ENCODE peak calls at places on chromosomes 4 and X, in six cellular contexts. One of them, this sample, is unnamed.

GRCh38 chr4:31327031-31327430 is 606.9 kb downstream of the PCDH7 start:
- DNase-seq in left colon: no peak
- DNase-seq in D341Med: no peak
- DNase-seq in NCI-H226: no peak
- DNase-seq in ELF-1: no peak
- DNase-seq in SW480: no peak
- DNase-seq in this sample: no peak

GRCh38 chr4:24519649-24520048 is 64.7 kb downstream of the DHX15 start:
- DNase-seq in D341Med: no peak
- DNase-seq in NCI-H226: peak; percentile 64
- DNase-seq in SW480: no peak
- DNase-seq in left colon: no peak
- DNase-seq in ELF-1: no peak
- DNase-seq in this sample: no peak

GRCh38 chr4:173990126-173990878 is 293.2 kb downstream of the FBXO8 start:
- DNase-seq in ELF-1: peak; percentile 28
- DNase-seq in left colon: no peak
- DNase-seq in D341Med: peak; percentile 31
- DNase-seq in SW480: peak; percentile 15
- DNase-seq in NCI-H226: no peak
- DNase-seq in this sample: no peak

GRCh38 chr4:183256756-183257385 is 63.2 kb downstream of the CLDN22 start:
- DNase-seq in D341Med: peak; percentile 81
- DNase-seq in ELF-1: peak; percentile 42
- DNase-seq in NCI-H226: peak; percentile 8
- DNase-seq in left colon: peak; percentile 41
- DNase-seq in SW480: peak; percentile 21
- DNase-seq in this sample: no peak

GRCh38 chr4:76897522-76898384 is at the start of gene SOWAHB:
- DNase-seq in D341Med: peak; percentile 63
- DNase-seq in NCI-H226: no peak
- DNase-seq in ELF-1: peak; percentile 61
- DNase-seq in left colon: peak; percentile 93
- DNase-seq in SW480: peak; percentile 79
- DNase-seq in this sample: no peak

GRCh38 chr4:109928327-109929045 is 15.8 kb downstream of the EGF start:
- DNase-seq in ELF-1: peak; percentile 39
- DNase-seq in SW480: no peak
- DNase-seq in left colon: no peak
- DNase-seq in D341Med: no peak
- DNase-seq in NCI-H226: no peak
- DNase-seq in this sample: no peak

GRCh38 chr4:114964016-114964415 is 149.4 kb downstream of the NDST4 start:
- DNase-seq in left colon: no peak
- DNase-seq in SW480: no peak
- DNase-seq in NCI-H226: no peak
- DNase-seq in ELF-1: no peak
- DNase-seq in D341Med: no peak
- DNase-seq in this sample: no peak

GRCh38 chr4:54548098-54548620 is 109.6 kb upstream of the KIT start:
- DNase-seq in left colon: no peak
- DNase-seq in NCI-H226: no peak
- DNase-seq in D341Med: no peak
- DNase-seq in ELF-1: no peak
- DNase-seq in SW480: no peak
- DNase-seq in this sample: no peak

GRCh38 chr4:70759126-70759525 is 37.4 kb downstream of the RUFY3 start:
- DNase-seq in ELF-1: no peak
- DNase-seq in SW480: no peak
- DNase-seq in left colon: no peak
- DNase-seq in D341Med: no peak
- DNase-seq in NCI-H226: no peak
- DNase-seq in this sample: no peak

GRCh38 chr4:126563389-126563788 is 1069.4 kb upstream of the INTU start:
- DNase-seq in D341Med: no peak
- DNase-seq in ELF-1: no peak
- DNase-seq in SW480: no peak
- DNase-seq in NCI-H226: no peak
- DNase-seq in left colon: no peak
- DNase-seq in this sample: no peak

GRCh38 chr4:176274441-176274840 is 5.4 kb upstream of the ASB5 start:
- DNase-seq in left colon: no peak
- DNase-seq in SW480: peak; percentile 52
- DNase-seq in ELF-1: no peak
- DNase-seq in D341Med: no peak
- DNase-seq in NCI-H226: peak; percentile 9
- DNase-seq in this sample: no peak

GRCh38 chr4:93764647-93765246 is 63.8 kb upstream of the ATOH1 start:
- DNase-seq in NCI-H226: peak; percentile 2
- DNase-seq in left colon: no peak
- DNase-seq in D341Med: peak; percentile 54
- DNase-seq in SW480: peak; percentile 25
- DNase-seq in ELF-1: no peak
- DNase-seq in this sample: peak; percentile 14

GRCh38 chr4:65580551-65580950 is 89.7 kb downstream of the EPHA5 start:
- DNase-seq in D341Med: no peak
- DNase-seq in ELF-1: no peak
- DNase-seq in left colon: no peak
- DNase-seq in NCI-H226: no peak
- DNase-seq in SW480: no peak
- DNase-seq in this sample: no peak

GRCh38 chr4:158540125-158540907 is 18.6 kb downstream of the RXFP1 start:
- DNase-seq in SW480: no peak
- DNase-seq in left colon: no peak
- DNase-seq in NCI-H226: peak; percentile 82
- DNase-seq in ELF-1: no peak
- DNase-seq in D341Med: no peak
- DNase-seq in this sample: no peak

GRCh38 chr4:52861879-52862604 is at the start of gene RASL11B:
- DNase-seq in D341Med: peak; percentile 96
- DNase-seq in NCI-H226: peak; percentile 41
- DNase-seq in left colon: peak; percentile 59
- DNase-seq in SW480: peak; percentile 61
- DNase-seq in ELF-1: peak; percentile 85
- DNase-seq in this sample: no peak

GRCh38 chr4:82744284-82744963 is 54.2 kb downstream of the SCD5 start:
- DNase-seq in left colon: no peak
- DNase-seq in SW480: peak; percentile 21
- DNase-seq in ELF-1: no peak
- DNase-seq in NCI-H226: peak; percentile 49
- DNase-seq in D341Med: no peak
- DNase-seq in this sample: no peak

GRCh38 chrX:95318882-95319281 is 1365.8 kb upstream of the DIAPH2 start:
- DNase-seq in D341Med: peak; percentile 33
- DNase-seq in left colon: no peak
- DNase-seq in SW480: no peak
- DNase-seq in ELF-1: peak; percentile 58
- DNase-seq in NCI-H226: no peak
- DNase-seq in this sample: no peak

GRCh38 chr4:117986331-117986730 is 48.0 kb upstream of the NDST3 start:
- DNase-seq in SW480: no peak
- DNase-seq in NCI-H226: no peak
- DNase-seq in D341Med: no peak
- DNase-seq in ELF-1: no peak
- DNase-seq in left colon: no peak
- DNase-seq in this sample: no peak

GRCh38 chrX:103629295-103630170 is 758 bp downstream of the TCEAL1 start:
- DNase-seq in NCI-H226: peak; percentile 62
- DNase-seq in left colon: peak; percentile 61
- DNase-seq in ELF-1: peak; percentile 87
- DNase-seq in D341Med: peak; percentile 74
- DNase-seq in SW480: peak; percentile 67
- DNase-seq in this sample: no peak

GRCh38 chr4:2049811-2050210 is 9.3 kb upstream of the NAT8L start:
- DNase-seq in D341Med: no peak
- DNase-seq in NCI-H226: no peak
- DNase-seq in SW480: no peak
- DNase-seq in left colon: peak; percentile 10
- DNase-seq in ELF-1: no peak
- DNase-seq in this sample: no peak

GRCh38 chrX:24277405-24277804 is 36.5 kb downstream of the SUPT20HL2 start:
- DNase-seq in D341Med: no peak
- DNase-seq in left colon: no peak
- DNase-seq in NCI-H226: no peak
- DNase-seq in SW480: no peak
- DNase-seq in ELF-1: no peak
- DNase-seq in this sample: no peak

GRCh38 chr4:109873791-109874514 is 26.0 kb downstream of the LRIT3 start:
- DNase-seq in left colon: no peak
- DNase-seq in ELF-1: no peak
- DNase-seq in NCI-H226: no peak
- DNase-seq in D341Med: no peak
- DNase-seq in SW480: peak; percentile 17
- DNase-seq in this sample: no peak

GRCh38 chr4:8346838-8347605 is 77.5 kb downstream of the HTRA3 start:
- DNase-seq in NCI-H226: no peak
- DNase-seq in SW480: no peak
- DNase-seq in left colon: no peak
- DNase-seq in ELF-1: no peak
- DNase-seq in D341Med: no peak
- DNase-seq in this sample: no peak

GRCh38 chr4:38075370-38076152 is 115.4 kb downstream of the PTTG2 start:
- DNase-seq in SW480: no peak
- DNase-seq in ELF-1: no peak
- DNase-seq in D341Med: no peak
- DNase-seq in NCI-H226: no peak
- DNase-seq in left colon: peak; percentile 62
- DNase-seq in this sample: no peak

GRCh38 chr4:15956179-15956850 is 6.7 kb downstream of the FGFBP2 start:
- DNase-seq in NCI-H226: peak; percentile 18
- DNase-seq in D341Med: peak; percentile 80
- DNase-seq in SW480: peak; percentile 72
- DNase-seq in ELF-1: peak; percentile 81
- DNase-seq in left colon: peak; percentile 86
- DNase-seq in this sample: peak; percentile 27

GRCh38 chrX:40146471-40147398 is 49.0 kb upstream of the BCOR start:
- DNase-seq in ELF-1: peak; percentile 68
- DNase-seq in D341Med: no peak
- DNase-seq in left colon: no peak
- DNase-seq in NCI-H226: no peak
- DNase-seq in SW480: no peak
- DNase-seq in this sample: no peak

GRCh38 chrX:112857478-112857878 is 16.8 kb upstream of the AMOT start:
- DNase-seq in left colon: no peak
- DNase-seq in SW480: no peak
- DNase-seq in ELF-1: no peak
- DNase-seq in D341Med: no peak
- DNase-seq in NCI-H226: no peak
- DNase-seq in this sample: no peak

GRCh38 chr4:77113069-77113468 is 37.3 kb upstream of the CCNI start:
- DNase-seq in SW480: no peak
- DNase-seq in left colon: no peak
- DNase-seq in D341Med: no peak
- DNase-seq in NCI-H226: no peak
- DNase-seq in ELF-1: no peak
- DNase-seq in this sample: no peak

GRCh38 chr4:53653484-53654053 is 62.3 kb upstream of the LNX1 start:
- DNase-seq in ELF-1: no peak
- DNase-seq in D341Med: no peak
- DNase-seq in NCI-H226: no peak
- DNase-seq in SW480: peak; percentile 15
- DNase-seq in left colon: peak; percentile 66
- DNase-seq in this sample: no peak

GRCh38 chrX:104712515-104712914 is 146.5 kb downstream of the IL1RAPL2 start:
- DNase-seq in NCI-H226: no peak
- DNase-seq in D341Med: no peak
- DNase-seq in SW480: no peak
- DNase-seq in left colon: no peak
- DNase-seq in ELF-1: no peak
- DNase-seq in this sample: no peak

GRCh38 chr4:6724461-6725111 is 8.6 kb downstream of the BLOC1S4 start:
- DNase-seq in ELF-1: no peak
- DNase-seq in NCI-H226: no peak
- DNase-seq in D341Med: no peak
- DNase-seq in SW480: no peak
- DNase-seq in left colon: no peak
- DNase-seq in this sample: no peak

GRCh38 chr4:153126137-153126536 is 78.1 kb upstream of the TRIM2 start:
- DNase-seq in left colon: no peak
- DNase-seq in SW480: no peak
- DNase-seq in ELF-1: no peak
- DNase-seq in D341Med: no peak
- DNase-seq in NCI-H226: no peak
- DNase-seq in this sample: no peak

GRCh38 chrX:50067435-50068292 is 133.1 kb downstream of the AKAP4 start:
- DNase-seq in SW480: peak; percentile 40
- DNase-seq in ELF-1: peak; percentile 93
- DNase-seq in left colon: peak; percentile 37
- DNase-seq in D341Med: peak; percentile 47
- DNase-seq in NCI-H226: peak; percentile 47
- DNase-seq in this sample: no peak

GRCh38 chrX:68672581-68673318 is 25.3 kb downstream of the STARD8 start:
- DNase-seq in ELF-1: peak; percentile 82
- DNase-seq in NCI-H226: no peak
- DNase-seq in D341Med: no peak
- DNase-seq in left colon: no peak
- DNase-seq in SW480: no peak
- DNase-seq in this sample: no peak

GRCh38 chrX:41022579-41022978 is 62.7 kb upstream of the USP9X start:
- DNase-seq in left colon: no peak
- DNase-seq in ELF-1: no peak
- DNase-seq in NCI-H226: peak; percentile 49
- DNase-seq in D341Med: no peak
- DNase-seq in SW480: peak; percentile 93
- DNase-seq in this sample: no peak

GRCh38 chr4:141486375-141486997 is 149.9 kb upstream of the IL15 start:
- DNase-seq in left colon: no peak
- DNase-seq in ELF-1: no peak
- DNase-seq in SW480: no peak
- DNase-seq in D341Med: no peak
- DNase-seq in NCI-H226: no peak
- DNase-seq in this sample: no peak

GRCh38 chr4:154124539-154125255 is 335.8 kb upstream of the SFRP2 start:
- DNase-seq in NCI-H226: peak; percentile 82
- DNase-seq in left colon: no peak
- DNase-seq in ELF-1: no peak
- DNase-seq in D341Med: no peak
- DNase-seq in SW480: peak; percentile 7
- DNase-seq in this sample: peak; percentile 1

GRCh38 chr4:84639143-84639542 is 56.2 kb downstream of the CDS1 start:
- DNase-seq in ELF-1: peak; percentile 49
- DNase-seq in NCI-H226: no peak
- DNase-seq in left colon: no peak
- DNase-seq in SW480: peak; percentile 1
- DNase-seq in D341Med: no peak
- DNase-seq in this sample: no peak

GRCh38 chrX:78979789-78980464 is 34.7 kb downstream of the P2RY10 start:
- DNase-seq in SW480: no peak
- DNase-seq in left colon: no peak
- DNase-seq in ELF-1: no peak
- DNase-seq in NCI-H226: no peak
- DNase-seq in D341Med: no peak
- DNase-seq in this sample: no peak

GRCh38 chrX:31323658-31324057 is 251.8 kb upstream of the FTHL17 start:
- DNase-seq in NCI-H226: no peak
- DNase-seq in left colon: no peak
- DNase-seq in ELF-1: no peak
- DNase-seq in SW480: no peak
- DNase-seq in D341Med: no peak
- DNase-seq in this sample: no peak

This sample was measured in glomerular endothelial cell.